ENCODE peak calls at places on chromosomes 4 and X, in five cellular contexts. J is fibroblast of mammary gland; D is cardiac muscle cell; Q is stimulated activated CD4-positive, alpha-beta T cell treated with anti-CD3 and anti-CD28 coated beads, Interleukin-4, amount 100 ng/mL, for 24 hours; V is AG08396. B is an unnamed sample.

GRCh38 chrX:68686684-68687045 is 39.2 kb downstream of the STARD8 start:
- DNase-seq in J (peak), D (peak), Q (no peak), V (no peak), B (no peak)

GRCh38 chr4:183797445-183798248 is 107.5 kb upstream of the STOX2 start:
- DNase-seq in J (peak), D (peak), Q (no peak), V (peak), B (no peak)

GRCh38 chrX:17520206-17520605 is 145.2 kb downstream of the NHS start:
- DNase-seq in J (peak), D (no peak), Q (no peak), V (no peak), B (no peak)

GRCh38 chr4:172985552-172985951 is 183.1 kb upstream of the GALNT7 start:
- DNase-seq in J (peak), D (no peak), Q (no peak), V (no peak), B (no peak)

GRCh38 chr4:124753941-124754581 is 41.5 kb upstream of the ANKRD50 start:
- DNase-seq in J (no peak), D (peak), Q (no peak), V (no peak), B (peak)

GRCh38 chr4:77100234-77100633 is 24.4 kb upstream of the CCNI start:
- DNase-seq in J (no peak), D (peak), Q (no peak), V (no peak), B (no peak)

GRCh38 chr4:143393195-143393594 is 56.5 kb downstream of the GAB1 start:
- DNase-seq in J (no peak), D (no peak), Q (no peak), V (no peak), B (no peak)

GRCh38 chr4:147899512-147899911 is 167.6 kb downstream of the ARHGAP10 start:
- DNase-seq in J (peak), D (peak), Q (no peak), V (no peak), B (no peak)

GRCh38 chr4:140756292-140757219 is at the start of gene TBC1D9:
- DNase-seq in J (peak), D (peak), Q (no peak), V (peak), B (peak)

GRCh38 chr4:825063-825968 is 613 bp downstream of the CPLX1 start:
- DNase-seq in J (peak), D (peak), Q (no peak), V (peak), B (no peak)

GRCh38 chr4:141391293-141391692 is 170.6 kb downstream of the ZNF330 start:
- DNase-seq in J (peak), D (no peak), Q (no peak), V (no peak), B (no peak)